ENCODE peak calls at places on chromosomes 12 and 14, in four cellular contexts. One of them, this sample, is unnamed.

GRCh38 chr12:3247596-3248270 is 170.6 kb downstream of the TSPAN9 start:
- DNase-seq in stimulated activated CD8-positive, alpha-beta memory T cell treated with anti-CD3 and anti-CD28 coated beads, Interleukin-12 subunit alpha, Interleukin-12 subunit beta, amount 100 ng/mL, for 4 hours: no peak
- DNase-seq in stimulated activated CD4-positive, alpha-beta T cell treated with anti-CD3 and anti-CD28 coated beads, Interleukin-2, amount 100 ng/mL, for 24 hours: no peak
- DNase-seq in kidney tubule cell: no peak
- DNase-seq in this sample: no peak

GRCh38 chr12:75699728-75700496 is 188.5 kb upstream of the KRR1 start:
- DNase-seq in stimulated activated CD8-positive, alpha-beta memory T cell treated with anti-CD3 and anti-CD28 coated beads, Interleukin-12 subunit alpha, Interleukin-12 subunit beta, amount 100 ng/mL, for 4 hours: no peak
- DNase-seq in stimulated activated CD4-positive, alpha-beta T cell treated with anti-CD3 and anti-CD28 coated beads, Interleukin-2, amount 100 ng/mL, for 24 hours: no peak
- DNase-seq in kidney tubule cell: no peak
- DNase-seq in this sample: no peak

GRCh38 chr14:106843376-106843775 is 1317.0 kb downstream of the TMEM121 start:
- DNase-seq in stimulated activated CD8-positive, alpha-beta memory T cell treated with anti-CD3 and anti-CD28 coated beads, Interleukin-12 subunit alpha, Interleukin-12 subunit beta, amount 100 ng/mL, for 4 hours: no peak
- DNase-seq in stimulated activated CD4-positive, alpha-beta T cell treated with anti-CD3 and anti-CD28 coated beads, Interleukin-2, amount 100 ng/mL, for 24 hours: no peak
- DNase-seq in kidney tubule cell: no peak
- DNase-seq in this sample: no peak

GRCh38 chr14:75283162-75283883 is 4.7 kb downstream of the FOS start:
- DNase-seq in stimulated activated CD8-positive, alpha-beta memory T cell treated with anti-CD3 and anti-CD28 coated beads, Interleukin-12 subunit alpha, Interleukin-12 subunit beta, amount 100 ng/mL, for 4 hours: no peak
- DNase-seq in stimulated activated CD4-positive, alpha-beta T cell treated with anti-CD3 and anti-CD28 coated beads, Interleukin-2, amount 100 ng/mL, for 24 hours: no peak
- DNase-seq in kidney tubule cell: peak; percentile 17
- DNase-seq in this sample: no peak

GRCh38 chr12:62966990-62967506 is 32.1 kb upstream of the PPM1H start:
- DNase-seq in stimulated activated CD8-positive, alpha-beta memory T cell treated with anti-CD3 and anti-CD28 coated beads, Interleukin-12 subunit alpha, Interleukin-12 subunit beta, amount 100 ng/mL, for 4 hours: no peak
- DNase-seq in stimulated activated CD4-positive, alpha-beta T cell treated with anti-CD3 and anti-CD28 coated beads, Interleukin-2, amount 100 ng/mL, for 24 hours: no peak
- DNase-seq in kidney tubule cell: no peak
- DNase-seq in this sample: no peak

GRCh38 chr12:117031843-117032592 is 67.2 kb downstream of the TESC start:
- DNase-seq in stimulated activated CD8-positive, alpha-beta memory T cell treated with anti-CD3 and anti-CD28 coated beads, Interleukin-12 subunit alpha, Interleukin-12 subunit beta, amount 100 ng/mL, for 4 hours: no peak
- DNase-seq in stimulated activated CD4-positive, alpha-beta T cell treated with anti-CD3 and anti-CD28 coated beads, Interleukin-2, amount 100 ng/mL, for 24 hours: no peak
- DNase-seq in kidney tubule cell: no peak
- DNase-seq in this sample: no peak

GRCh38 chr14:74982661-74983060 is 20.1 kb upstream of the EIF2B2 start:
- DNase-seq in stimulated activated CD8-positive, alpha-beta memory T cell treated with anti-CD3 and anti-CD28 coated beads, Interleukin-12 subunit alpha, Interleukin-12 subunit beta, amount 100 ng/mL, for 4 hours: no peak
- DNase-seq in stimulated activated CD4-positive, alpha-beta T cell treated with anti-CD3 and anti-CD28 coated beads, Interleukin-2, amount 100 ng/mL, for 24 hours: no peak
- DNase-seq in kidney tubule cell: no peak
- DNase-seq in this sample: no peak

GRCh38 chr12:121025442-121026226 is 9.3 kb upstream of the C12orf43 start:
- DNase-seq in stimulated activated CD8-positive, alpha-beta memory T cell treated with anti-CD3 and anti-CD28 coated beads, Interleukin-12 subunit alpha, Interleukin-12 subunit beta, amount 100 ng/mL, for 4 hours: no peak
- DNase-seq in stimulated activated CD4-positive, alpha-beta T cell treated with anti-CD3 and anti-CD28 coated beads, Interleukin-2, amount 100 ng/mL, for 24 hours: no peak
- DNase-seq in kidney tubule cell: no peak
- DNase-seq in this sample: no peak

GRCh38 chr14:92437729-92438280 is 75.8 kb upstream of the RIN3 start:
- DNase-seq in stimulated activated CD8-positive, alpha-beta memory T cell treated with anti-CD3 and anti-CD28 coated beads, Interleukin-12 subunit alpha, Interleukin-12 subunit beta, amount 100 ng/mL, for 4 hours: no peak
- DNase-seq in stimulated activated CD4-positive, alpha-beta T cell treated with anti-CD3 and anti-CD28 coated beads, Interleukin-2, amount 100 ng/mL, for 24 hours: no peak
- DNase-seq in kidney tubule cell: no peak
- DNase-seq in this sample: no peak

GRCh38 chr12:21239866-21240265 is 94.9 kb downstream of the SLCO1A2 start:
- DNase-seq in stimulated activated CD8-positive, alpha-beta memory T cell treated with anti-CD3 and anti-CD28 coated beads, Interleukin-12 subunit alpha, Interleukin-12 subunit beta, amount 100 ng/mL, for 4 hours: no peak
- DNase-seq in stimulated activated CD4-positive, alpha-beta T cell treated with anti-CD3 and anti-CD28 coated beads, Interleukin-2, amount 100 ng/mL, for 24 hours: no peak
- DNase-seq in kidney tubule cell: no peak
- DNase-seq in this sample: no peak

GRCh38 chr12:39103552-39104165 is 198.3 kb upstream of the CPNE8 start:
- DNase-seq in stimulated activated CD8-positive, alpha-beta memory T cell treated with anti-CD3 and anti-CD28 coated beads, Interleukin-12 subunit alpha, Interleukin-12 subunit beta, amount 100 ng/mL, for 4 hours: no peak
- DNase-seq in stimulated activated CD4-positive, alpha-beta T cell treated with anti-CD3 and anti-CD28 coated beads, Interleukin-2, amount 100 ng/mL, for 24 hours: no peak
- DNase-seq in kidney tubule cell: peak; percentile 85
- DNase-seq in this sample: peak; percentile 48

GRCh38 chr12:1080520-1081223 is 89.6 kb downstream of the ERC1 start:
- DNase-seq in stimulated activated CD8-positive, alpha-beta memory T cell treated with anti-CD3 and anti-CD28 coated beads, Interleukin-12 subunit alpha, Interleukin-12 subunit beta, amount 100 ng/mL, for 4 hours: no peak
- DNase-seq in stimulated activated CD4-positive, alpha-beta T cell treated with anti-CD3 and anti-CD28 coated beads, Interleukin-2, amount 100 ng/mL, for 24 hours: no peak
- DNase-seq in kidney tubule cell: no peak
- DNase-seq in this sample: no peak

GRCh38 chr14:105865904-105866840 is 339.8 kb downstream of the TMEM121 start:
- DNase-seq in stimulated activated CD8-positive, alpha-beta memory T cell treated with anti-CD3 and anti-CD28 coated beads, Interleukin-12 subunit alpha, Interleukin-12 subunit beta, amount 100 ng/mL, for 4 hours: no peak
- DNase-seq in stimulated activated CD4-positive, alpha-beta T cell treated with anti-CD3 and anti-CD28 coated beads, Interleukin-2, amount 100 ng/mL, for 24 hours: no peak
- DNase-seq in kidney tubule cell: no peak
- DNase-seq in this sample: no peak

GRCh38 chr12:29858270-29858786 is 74.6 kb upstream of the TMTC1 start:
- DNase-seq in stimulated activated CD8-positive, alpha-beta memory T cell treated with anti-CD3 and anti-CD28 coated beads, Interleukin-12 subunit alpha, Interleukin-12 subunit beta, amount 100 ng/mL, for 4 hours: no peak
- DNase-seq in stimulated activated CD4-positive, alpha-beta T cell treated with anti-CD3 and anti-CD28 coated beads, Interleukin-2, amount 100 ng/mL, for 24 hours: no peak
- DNase-seq in kidney tubule cell: no peak
- DNase-seq in this sample: no peak

GRCh38 chr14:35044939-35045797 is 904 bp upstream of the FAM177A1 start:
- DNase-seq in stimulated activated CD8-positive, alpha-beta memory T cell treated with anti-CD3 and anti-CD28 coated beads, Interleukin-12 subunit alpha, Interleukin-12 subunit beta, amount 100 ng/mL, for 4 hours: no peak
- DNase-seq in stimulated activated CD4-positive, alpha-beta T cell treated with anti-CD3 and anti-CD28 coated beads, Interleukin-2, amount 100 ng/mL, for 24 hours: peak; percentile 17
- DNase-seq in kidney tubule cell: no peak
- DNase-seq in this sample: no peak

GRCh38 chr14:76352639-76353281 is 23.2 kb upstream of the ESRRB start:
- DNase-seq in stimulated activated CD8-positive, alpha-beta memory T cell treated with anti-CD3 and anti-CD28 coated beads, Interleukin-12 subunit alpha, Interleukin-12 subunit beta, amount 100 ng/mL, for 4 hours: peak; percentile 5
- DNase-seq in stimulated activated CD4-positive, alpha-beta T cell treated with anti-CD3 and anti-CD28 coated beads, Interleukin-2, amount 100 ng/mL, for 24 hours: peak; percentile 66
- DNase-seq in kidney tubule cell: peak; percentile 41
- DNase-seq in this sample: peak; percentile 8

GRCh38 chr14:91412939-91413338 is 4.7 kb downstream of the CCDC88C start:
- DNase-seq in stimulated activated CD8-positive, alpha-beta memory T cell treated with anti-CD3 and anti-CD28 coated beads, Interleukin-12 subunit alpha, Interleukin-12 subunit beta, amount 100 ng/mL, for 4 hours: no peak
- DNase-seq in stimulated activated CD4-positive, alpha-beta T cell treated with anti-CD3 and anti-CD28 coated beads, Interleukin-2, amount 100 ng/mL, for 24 hours: no peak
- DNase-seq in kidney tubule cell: no peak
- DNase-seq in this sample: no peak

GRCh38 chr12:70645494-70646317 is 8.5 kb upstream of the PTPRB start:
- DNase-seq in stimulated activated CD8-positive, alpha-beta memory T cell treated with anti-CD3 and anti-CD28 coated beads, Interleukin-12 subunit alpha, Interleukin-12 subunit beta, amount 100 ng/mL, for 4 hours: no peak
- DNase-seq in stimulated activated CD4-positive, alpha-beta T cell treated with anti-CD3 and anti-CD28 coated beads, Interleukin-2, amount 100 ng/mL, for 24 hours: no peak
- DNase-seq in kidney tubule cell: peak; percentile 97
- DNase-seq in this sample: peak; percentile 97

GRCh38 chr12:4446335-4446734 is 720 bp upstream of the FGF6 start:
- DNase-seq in stimulated activated CD8-positive, alpha-beta memory T cell treated with anti-CD3 and anti-CD28 coated beads, Interleukin-12 subunit alpha, Interleukin-12 subunit beta, amount 100 ng/mL, for 4 hours: no peak
- DNase-seq in stimulated activated CD4-positive, alpha-beta T cell treated with anti-CD3 and anti-CD28 coated beads, Interleukin-2, amount 100 ng/mL, for 24 hours: no peak
- DNase-seq in kidney tubule cell: no peak
- DNase-seq in this sample: no peak

GRCh38 chr14:95374262-95374997 is 54.7 kb upstream of the CLMN start:
- DNase-seq in stimulated activated CD8-positive, alpha-beta memory T cell treated with anti-CD3 and anti-CD28 coated beads, Interleukin-12 subunit alpha, Interleukin-12 subunit beta, amount 100 ng/mL, for 4 hours: no peak
- DNase-seq in stimulated activated CD4-positive, alpha-beta T cell treated with anti-CD3 and anti-CD28 coated beads, Interleukin-2, amount 100 ng/mL, for 24 hours: no peak
- DNase-seq in kidney tubule cell: no peak
- DNase-seq in this sample: no peak

GRCh38 chr12:115598827-115599226 is 678.7 kb downstream of the MED13L start:
- DNase-seq in stimulated activated CD8-positive, alpha-beta memory T cell treated with anti-CD3 and anti-CD28 coated beads, Interleukin-12 subunit alpha, Interleukin-12 subunit beta, amount 100 ng/mL, for 4 hours: no peak
- DNase-seq in stimulated activated CD4-positive, alpha-beta T cell treated with anti-CD3 and anti-CD28 coated beads, Interleukin-2, amount 100 ng/mL, for 24 hours: no peak
- DNase-seq in kidney tubule cell: no peak
- DNase-seq in this sample: no peak

GRCh38 chr14:59275668-59276067 is 87.2 kb downstream of the DAAM1 start:
- DNase-seq in stimulated activated CD8-positive, alpha-beta memory T cell treated with anti-CD3 and anti-CD28 coated beads, Interleukin-12 subunit alpha, Interleukin-12 subunit beta, amount 100 ng/mL, for 4 hours: no peak
- DNase-seq in stimulated activated CD4-positive, alpha-beta T cell treated with anti-CD3 and anti-CD28 coated beads, Interleukin-2, amount 100 ng/mL, for 24 hours: no peak
- DNase-seq in kidney tubule cell: peak; percentile 88
- DNase-seq in this sample: peak; percentile 56

GRCh38 chr12:4506870-4507269 is 31.8 kb upstream of the RAD51AP1 start:
- DNase-seq in stimulated activated CD8-positive, alpha-beta memory T cell treated with anti-CD3 and anti-CD28 coated beads, Interleukin-12 subunit alpha, Interleukin-12 subunit beta, amount 100 ng/mL, for 4 hours: no peak
- DNase-seq in stimulated activated CD4-positive, alpha-beta T cell treated with anti-CD3 and anti-CD28 coated beads, Interleukin-2, amount 100 ng/mL, for 24 hours: no peak
- DNase-seq in kidney tubule cell: peak; percentile 6
- DNase-seq in this sample: no peak

GRCh38 chr12:100574262-100575074 is 984 bp downstream of the GAS2L3 start:
- DNase-seq in stimulated activated CD8-positive, alpha-beta memory T cell treated with anti-CD3 and anti-CD28 coated beads, Interleukin-12 subunit alpha, Interleukin-12 subunit beta, amount 100 ng/mL, for 4 hours: no peak
- DNase-seq in stimulated activated CD4-positive, alpha-beta T cell treated with anti-CD3 and anti-CD28 coated beads, Interleukin-2, amount 100 ng/mL, for 24 hours: no peak
- DNase-seq in kidney tubule cell: peak; percentile 51
- DNase-seq in this sample: peak; percentile 32

GRCh38 chr14:98189521-98189920 is 1082.5 kb downstream of the BCL11B start:
- DNase-seq in stimulated activated CD8-positive, alpha-beta memory T cell treated with anti-CD3 and anti-CD28 coated beads, Interleukin-12 subunit alpha, Interleukin-12 subunit beta, amount 100 ng/mL, for 4 hours: no peak
- DNase-seq in stimulated activated CD4-positive, alpha-beta T cell treated with anti-CD3 and anti-CD28 coated beads, Interleukin-2, amount 100 ng/mL, for 24 hours: no peak
- DNase-seq in kidney tubule cell: no peak
- DNase-seq in this sample: no peak

GRCh38 chr14:71070169-71070568 is 162.9 kb downstream of the PCNX1 start:
- DNase-seq in stimulated activated CD8-positive, alpha-beta memory T cell treated with anti-CD3 and anti-CD28 coated beads, Interleukin-12 subunit alpha, Interleukin-12 subunit beta, amount 100 ng/mL, for 4 hours: no peak
- DNase-seq in stimulated activated CD4-positive, alpha-beta T cell treated with anti-CD3 and anti-CD28 coated beads, Interleukin-2, amount 100 ng/mL, for 24 hours: no peak
- DNase-seq in kidney tubule cell: peak; percentile 74
- DNase-seq in this sample: no peak

GRCh38 chr14:34012978-34013713 is 62.3 kb upstream of the EGLN3 start:
- DNase-seq in stimulated activated CD8-positive, alpha-beta memory T cell treated with anti-CD3 and anti-CD28 coated beads, Interleukin-12 subunit alpha, Interleukin-12 subunit beta, amount 100 ng/mL, for 4 hours: no peak
- DNase-seq in stimulated activated CD4-positive, alpha-beta T cell treated with anti-CD3 and anti-CD28 coated beads, Interleukin-2, amount 100 ng/mL, for 24 hours: no peak
- DNase-seq in kidney tubule cell: peak; percentile 44
- DNase-seq in this sample: no peak

GRCh38 chr12:59093090-59093489 is 172.8 kb upstream of the LRIG3 start:
- DNase-seq in stimulated activated CD8-positive, alpha-beta memory T cell treated with anti-CD3 and anti-CD28 coated beads, Interleukin-12 subunit alpha, Interleukin-12 subunit beta, amount 100 ng/mL, for 4 hours: no peak
- DNase-seq in stimulated activated CD4-positive, alpha-beta T cell treated with anti-CD3 and anti-CD28 coated beads, Interleukin-2, amount 100 ng/mL, for 24 hours: no peak
- DNase-seq in kidney tubule cell: no peak
- DNase-seq in this sample: no peak

GRCh38 chr12:121811434-121812319 is 7.9 kb downstream of the SETD1B start:
- DNase-seq in stimulated activated CD8-positive, alpha-beta memory T cell treated with anti-CD3 and anti-CD28 coated beads, Interleukin-12 subunit alpha, Interleukin-12 subunit beta, amount 100 ng/mL, for 4 hours: peak; percentile 63
- DNase-seq in stimulated activated CD4-positive, alpha-beta T cell treated with anti-CD3 and anti-CD28 coated beads, Interleukin-2, amount 100 ng/mL, for 24 hours: peak; percentile 77
- DNase-seq in kidney tubule cell: peak; percentile 71
- DNase-seq in this sample: peak; percentile 63